ENCODE peak calls at places on chromosomes 3 and 15, in eight cellular contexts. One of them, this sample, is unnamed. For H3K4me1, the result is how much of the 10 kb centered on the place peaks cover.

GRCh38 chr15:66758844-66759243 is 56.8 kb downstream of the SMAD6 start:
- DNase-seq in stomach: no peak
- DNase-seq in H9: no peak
- DNase-seq in uterus: no peak
- DNase-seq in upper lobe of right lung: no peak
- DNase-seq in lower lobe of right lung: no peak
- DNase-seq in IMR-90: no peak
- DNase-seq in psoas muscle: no peak
- DNase-seq in this sample: no peak

GRCh38 chr3:37944243-37944955 is 46.2 kb upstream of the VILL start:
- DNase-seq in psoas muscle: no peak
- DNase-seq in uterus: no peak
- DNase-seq in IMR-90: no peak
- DNase-seq in H9: no peak
- DNase-seq in lower lobe of right lung: no peak
- DNase-seq in stomach: no peak
- DNase-seq in upper lobe of right lung: no peak
- DNase-seq in this sample: no peak

GRCh38 chr3:196666001-196666867 is 26.7 kb downstream of the NRROS start:
- DNase-seq in lower lobe of right lung: no peak
- DNase-seq in uterus: no peak
- DNase-seq in H9: peak
- DNase-seq in IMR-90: peak
- DNase-seq in psoas muscle: no peak
- DNase-seq in stomach: no peak
- DNase-seq in upper lobe of right lung: no peak
- DNase-seq in this sample: no peak

GRCh38 chr15:66948294-66948693 is 117.1 kb upstream of the SMAD3 start:
- DNase-seq in H9: no peak
- DNase-seq in uterus: no peak
- DNase-seq in lower lobe of right lung: no peak
- DNase-seq in upper lobe of right lung: no peak
- DNase-seq in psoas muscle: no peak
- DNase-seq in IMR-90: peak
- DNase-seq in stomach: no peak
- DNase-seq in this sample: no peak

GRCh38 chr3:151199569-151200438 is 3.2 kb downstream of the GPR171 start:
- DNase-seq in uterus: no peak
- DNase-seq in upper lobe of right lung: no peak
- DNase-seq in IMR-90: peak
- DNase-seq in stomach: no peak
- DNase-seq in psoas muscle: no peak
- DNase-seq in lower lobe of right lung: no peak
- DNase-seq in H9: no peak
- DNase-seq in this sample: no peak

GRCh38 chr3:164407111-164407510 is 671.2 kb downstream of the SI start:
- DNase-seq in H9: no peak
- DNase-seq in psoas muscle: no peak
- DNase-seq in uterus: no peak
- DNase-seq in stomach: no peak
- DNase-seq in upper lobe of right lung: no peak
- DNase-seq in IMR-90: no peak
- DNase-seq in lower lobe of right lung: no peak
- DNase-seq in this sample: no peak

GRCh38 chr15:91243806-91244205 is 143.7 kb downstream of the SV2B start:
- DNase-seq in uterus: no peak
- DNase-seq in psoas muscle: no peak
- DNase-seq in H9: no peak
- DNase-seq in IMR-90: no peak
- DNase-seq in lower lobe of right lung: no peak
- DNase-seq in upper lobe of right lung: no peak
- DNase-seq in stomach: no peak
- DNase-seq in this sample: no peak

GRCh38 chr3:169218314-169218983 is 445.1 kb downstream of the MECOM start:
- DNase-seq in psoas muscle: no peak
- DNase-seq in lower lobe of right lung: no peak
- DNase-seq in H9: peak
- DNase-seq in IMR-90: peak
- DNase-seq in uterus: peak
- DNase-seq in upper lobe of right lung: no peak
- DNase-seq in stomach: peak
- DNase-seq in this sample: peak

GRCh38 chr3:168267179-168267578 is 171.5 kb upstream of the GOLIM4 start:
- DNase-seq in IMR-90: no peak
- DNase-seq in lower lobe of right lung: no peak
- DNase-seq in uterus: no peak
- DNase-seq in H9: no peak
- DNase-seq in upper lobe of right lung: no peak
- DNase-seq in psoas muscle: no peak
- DNase-seq in stomach: no peak
- DNase-seq in this sample: no peak

DNA sequence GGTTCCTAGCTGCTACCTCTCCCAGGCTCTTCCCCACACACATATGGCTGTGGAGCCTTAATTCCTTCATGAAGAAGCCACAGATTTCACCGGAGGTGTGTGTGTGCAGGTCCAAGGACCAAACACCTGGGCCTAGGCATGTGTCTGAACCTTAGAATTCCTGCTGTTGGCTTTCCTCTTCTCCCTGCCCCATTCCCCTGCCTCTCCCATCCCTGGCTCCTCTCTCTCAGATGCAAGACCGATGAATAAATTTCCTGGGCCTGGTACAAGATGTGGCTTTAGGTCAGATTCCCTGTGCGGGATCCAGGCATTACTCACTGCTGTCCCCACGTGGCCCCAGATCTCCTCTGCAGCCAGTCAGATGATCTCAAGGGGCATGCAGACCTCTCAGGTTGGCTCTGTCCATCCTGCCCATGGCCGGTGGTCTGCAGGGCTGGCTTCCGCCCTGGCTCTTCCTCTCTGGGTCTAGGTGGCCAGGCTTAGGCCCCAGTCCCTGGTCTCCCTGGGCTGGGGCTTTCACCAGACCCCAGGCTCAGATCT is 20.4 kb downstream of the CCR9 start:
- DNase-seq in upper lobe of right lung: no peak
- DNase-seq in psoas muscle: peak
- DNase-seq in uterus: no peak
- DNase-seq in IMR-90: peak
- DNase-seq in lower lobe of right lung: no peak
- DNase-seq in stomach: no peak
- DNase-seq in H9: peak
- DNase-seq in this sample: peak
- TF ChIP-seq CTCF in upper lobe of right lung: peak
- TF ChIP-seq CTCF in psoas muscle: peak
- TF ChIP-seq CTCF in uterus: peak
- TF ChIP-seq CTCF in IMR-90: peak
- TF ChIP-seq CTCF in lower lobe of right lung: no peak
- TF ChIP-seq CTCF in stomach: no peak
- TF ChIP-seq CTCF in H9: peak
- TF ChIP-seq CTCF in this sample: peak

DNA sequence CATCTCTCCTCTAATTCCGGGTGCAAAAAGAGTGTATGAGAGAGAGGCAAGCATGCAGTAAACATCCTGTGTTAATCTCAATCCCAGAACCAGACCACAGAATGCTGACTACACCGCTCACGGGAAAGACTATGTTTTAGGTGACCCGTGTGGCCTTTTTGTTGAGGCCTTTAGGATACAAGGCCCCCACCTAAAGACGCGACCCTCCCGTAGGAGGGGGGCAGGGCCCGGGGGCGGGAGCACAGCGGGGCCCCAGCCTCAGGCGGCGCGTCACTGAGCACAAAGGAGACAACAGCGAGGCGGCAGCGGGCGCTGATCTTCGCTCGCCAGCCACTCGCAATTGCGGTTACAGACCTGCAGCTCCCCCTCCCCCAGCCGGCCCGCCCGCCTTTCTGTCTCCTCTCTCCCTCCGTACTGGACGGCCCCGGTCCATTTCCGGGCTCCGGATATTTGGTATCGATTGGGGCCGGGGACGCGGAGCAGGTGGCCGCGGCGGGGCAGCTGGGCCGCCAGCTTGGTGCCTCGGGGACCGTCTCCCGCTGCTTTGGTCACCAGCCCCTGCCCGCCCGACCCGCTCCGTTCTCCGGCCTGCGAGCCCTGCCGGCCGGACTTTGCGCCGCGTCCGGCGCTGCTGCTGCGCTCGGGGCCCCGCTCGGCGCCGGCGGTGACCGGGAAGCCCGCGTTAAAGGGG is at the start of gene CCDC50:
- DNase-seq in IMR-90: peak
- DNase-seq in H9: peak
- DNase-seq in stomach: peak
- DNase-seq in upper lobe of right lung: peak
- DNase-seq in psoas muscle: peak
- DNase-seq in lower lobe of right lung: peak
- DNase-seq in uterus: peak
- DNase-seq in this sample: peak
- H3K4me1 ChIP-seq in IMR-90: under half
- H3K4me1 ChIP-seq in H9: under half
- H3K4me1 ChIP-seq in stomach: under half
- H3K4me1 ChIP-seq in upper lobe of right lung: under half
- H3K4me1 ChIP-seq in psoas muscle: under half
- H3K4me1 ChIP-seq in lower lobe of right lung: under half
- H3K4me1 ChIP-seq in uterus: under half
- H3K4me1 ChIP-seq in this sample: under half

GRCh38 chr3:124862006-124862405 is 25.2 kb downstream of the ITGB5 start:
- DNase-seq in lower lobe of right lung: no peak
- DNase-seq in uterus: no peak
- DNase-seq in upper lobe of right lung: no peak
- DNase-seq in stomach: no peak
- DNase-seq in IMR-90: no peak
- DNase-seq in H9: no peak
- DNase-seq in psoas muscle: no peak
- DNase-seq in this sample: no peak

GRCh38 chr3:124858275-124858674 is 28.9 kb downstream of the ITGB5 start:
- DNase-seq in lower lobe of right lung: no peak
- DNase-seq in stomach: no peak
- DNase-seq in psoas muscle: no peak
- DNase-seq in upper lobe of right lung: no peak
- DNase-seq in H9: no peak
- DNase-seq in IMR-90: peak
- DNase-seq in uterus: no peak
- DNase-seq in this sample: no peak

GRCh38 chr3:124861041-124861440 is 26.1 kb downstream of the ITGB5 start:
- DNase-seq in psoas muscle: no peak
- DNase-seq in upper lobe of right lung: no peak
- DNase-seq in uterus: no peak
- DNase-seq in lower lobe of right lung: no peak
- DNase-seq in stomach: no peak
- DNase-seq in H9: no peak
- DNase-seq in IMR-90: no peak
- DNase-seq in this sample: no peak

GRCh38 chr3:124859025-124859424 is 28.1 kb downstream of the ITGB5 start:
- DNase-seq in H9: no peak
- DNase-seq in uterus: peak
- DNase-seq in psoas muscle: no peak
- DNase-seq in IMR-90: peak
- DNase-seq in lower lobe of right lung: no peak
- DNase-seq in upper lobe of right lung: no peak
- DNase-seq in stomach: no peak
- DNase-seq in this sample: no peak

DNA sequence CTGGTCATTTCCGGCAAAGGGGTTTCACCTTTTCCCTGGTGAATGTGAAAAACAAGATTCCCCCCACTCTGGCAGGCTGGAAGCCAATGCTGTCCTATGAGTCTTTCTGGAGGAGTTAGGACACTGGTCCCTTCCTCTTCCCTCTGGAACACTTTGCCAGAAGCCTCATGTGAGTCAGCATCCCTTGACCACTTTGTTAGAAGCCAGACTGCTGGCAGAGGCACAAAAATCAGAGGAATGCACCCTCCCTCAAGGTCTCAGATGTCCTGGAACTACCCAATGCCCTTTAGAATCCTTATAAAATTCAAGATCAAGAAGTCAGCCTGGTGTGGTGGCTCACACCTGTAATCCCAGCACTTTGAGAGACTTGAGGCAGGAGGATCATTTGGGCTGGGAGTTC is 26.6 kb downstream of the ITGB5 start:
- DNase-seq in uterus: peak
- DNase-seq in upper lobe of right lung: no peak
- DNase-seq in psoas muscle: peak
- DNase-seq in lower lobe of right lung: no peak
- DNase-seq in H9: no peak
- DNase-seq in IMR-90: peak
- DNase-seq in stomach: peak
- DNase-seq in this sample: peak
- H3K27ac ChIP-seq in uterus: peak
- H3K27ac ChIP-seq in upper lobe of right lung: peak
- H3K27ac ChIP-seq in psoas muscle: peak
- H3K27ac ChIP-seq in lower lobe of right lung: peak
- H3K27ac ChIP-seq in H9: no peak
- H3K27ac ChIP-seq in IMR-90: peak
- H3K27ac ChIP-seq in stomach: no peak
- H3K27ac ChIP-seq in this sample: peak

GRCh38 chr3:141846050-141846433 is 30.4 kb upstream of the ATP1B3 start:
- DNase-seq in psoas muscle: no peak
- DNase-seq in upper lobe of right lung: no peak
- DNase-seq in stomach: no peak
- DNase-seq in uterus: no peak
- DNase-seq in H9: no peak
- DNase-seq in lower lobe of right lung: no peak
- DNase-seq in IMR-90: no peak
- DNase-seq in this sample: no peak

GRCh38 chr3:141844108-141844507 is 32.3 kb upstream of the ATP1B3 start:
- DNase-seq in H9: no peak
- DNase-seq in lower lobe of right lung: no peak
- DNase-seq in upper lobe of right lung: no peak
- DNase-seq in psoas muscle: no peak
- DNase-seq in uterus: no peak
- DNase-seq in IMR-90: no peak
- DNase-seq in stomach: no peak
- DNase-seq in this sample: no peak

GRCh38 chr3:141844812-141845211 is 31.6 kb upstream of the ATP1B3 start:
- DNase-seq in uterus: no peak
- DNase-seq in lower lobe of right lung: no peak
- DNase-seq in psoas muscle: no peak
- DNase-seq in IMR-90: no peak
- DNase-seq in upper lobe of right lung: no peak
- DNase-seq in H9: no peak
- DNase-seq in stomach: no peak
- DNase-seq in this sample: no peak

GRCh38 chr3:141849056-141849814 is 27.2 kb upstream of the ATP1B3 start:
- DNase-seq in upper lobe of right lung: no peak
- DNase-seq in stomach: no peak
- DNase-seq in psoas muscle: no peak
- DNase-seq in lower lobe of right lung: peak
- DNase-seq in uterus: no peak
- DNase-seq in H9: no peak
- DNase-seq in IMR-90: no peak
- DNase-seq in this sample: peak

DNA sequence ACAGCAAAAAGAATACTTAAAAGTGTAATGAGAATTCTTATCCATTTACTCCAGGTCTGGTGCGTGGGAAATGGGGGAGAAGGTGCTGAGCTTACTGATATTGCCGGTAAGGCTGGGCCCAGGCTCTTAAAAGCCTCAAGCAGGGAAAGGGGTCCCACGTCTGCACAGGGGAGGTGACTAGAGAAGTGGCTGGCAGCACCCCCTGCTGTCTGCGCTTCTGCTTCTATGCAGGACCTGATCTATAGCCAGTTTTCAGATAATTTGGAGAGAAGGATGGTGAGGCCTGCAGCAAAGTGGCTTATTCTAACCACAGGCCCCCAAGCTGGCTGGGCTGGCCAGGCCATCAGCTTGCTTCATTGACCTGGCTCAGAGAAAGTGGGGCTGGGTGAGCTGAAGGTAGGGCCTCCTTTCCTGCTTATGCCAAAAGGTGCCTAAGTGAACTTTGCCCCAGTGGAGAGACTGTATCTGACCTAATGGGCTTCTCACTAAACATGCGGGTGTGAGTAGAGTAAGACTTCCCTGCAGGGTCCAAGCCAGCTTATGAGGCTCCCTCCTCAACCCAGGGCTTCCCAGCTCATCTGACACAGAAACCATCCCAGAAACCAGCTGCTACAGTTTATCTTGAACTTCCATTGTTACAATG is 30.9 kb upstream of the ATP1B3 start:
- DNase-seq in upper lobe of right lung: no peak
- DNase-seq in stomach: no peak
- DNase-seq in lower lobe of right lung: no peak
- DNase-seq in H9: peak
- DNase-seq in IMR-90: no peak
- DNase-seq in psoas muscle: no peak
- DNase-seq in uterus: no peak
- DNase-seq in this sample: peak
- TF ChIP-seq CTCF in upper lobe of right lung: no peak
- TF ChIP-seq CTCF in stomach: no peak
- TF ChIP-seq CTCF in lower lobe of right lung: no peak
- TF ChIP-seq CTCF in H9: peak
- TF ChIP-seq CTCF in IMR-90: no peak
- TF ChIP-seq CTCF in psoas muscle: no peak
- TF ChIP-seq CTCF in uterus: no peak
- TF ChIP-seq CTCF in this sample: no peak

This sample was measured in testis.